ENCODE peak calls at places on chromosomes 16 and 17, in five cellular contexts. One of them, this sample, is unnamed.

GRCh38 chr16:25060920-25061319 is 45.8 kb upstream of the ARHGAP17 start:
- DNase-seq in mucosa of gallbladder: peak
- DNase-seq in Calu3: no peak
- DNase-seq in HTR-8/SVneo: no peak
- DNase-seq in AG09319: no peak
- DNase-seq in this sample: no peak

GRCh38 chr17:49259663-49260010 is 29.1 kb upstream of the PHOSPHO1 start:
- DNase-seq in mucosa of gallbladder: no peak
- DNase-seq in Calu3: no peak
- DNase-seq in HTR-8/SVneo: no peak
- DNase-seq in AG09319: no peak
- DNase-seq in this sample: no peak

GRCh38 chr17:42673885-42674754 is 2.7 kb downstream of the PLEKHH3 start:
- DNase-seq in mucosa of gallbladder: no peak
- DNase-seq in Calu3: peak
- DNase-seq in HTR-8/SVneo: peak
- DNase-seq in AG09319: no peak
- DNase-seq in this sample: peak

GRCh38 chr16:68995011-68995504 is 110.4 kb upstream of the HAS3 start:
- DNase-seq in mucosa of gallbladder: no peak
- DNase-seq in Calu3: peak
- DNase-seq in HTR-8/SVneo: peak
- DNase-seq in AG09319: no peak
- DNase-seq in this sample: peak

GRCh38 chr16:65373095-65373494 is 251.2 kb upstream of the CDH11 start:
- DNase-seq in mucosa of gallbladder: no peak
- DNase-seq in Calu3: no peak
- DNase-seq in HTR-8/SVneo: no peak
- DNase-seq in AG09319: no peak
- DNase-seq in this sample: no peak

GRCh38 chr17:9052921-9053320 is 31.6 kb downstream of the NTN1 start:
- DNase-seq in mucosa of gallbladder: peak
- DNase-seq in Calu3: no peak
- DNase-seq in HTR-8/SVneo: no peak
- DNase-seq in AG09319: no peak
- DNase-seq in this sample: no peak

GRCh38 chr17:75459590-75460267 is 3.3 kb downstream of the TMEM94 start:
- DNase-seq in mucosa of gallbladder: no peak
- DNase-seq in Calu3: no peak
- DNase-seq in HTR-8/SVneo: no peak
- DNase-seq in AG09319: no peak
- DNase-seq in this sample: peak

GRCh38 chr17:40089085-40089895 is 11.1 kb downstream of the NR1D1 start:
- DNase-seq in mucosa of gallbladder: no peak
- DNase-seq in Calu3: no peak
- DNase-seq in HTR-8/SVneo: no peak
- DNase-seq in AG09319: no peak
- DNase-seq in this sample: no peak

GRCh38 chr17:61481421-61481820 is 29.2 kb downstream of the TBX4 start:
- DNase-seq in mucosa of gallbladder: no peak
- DNase-seq in Calu3: no peak
- DNase-seq in HTR-8/SVneo: no peak
- DNase-seq in AG09319: no peak
- DNase-seq in this sample: peak

GRCh38 chr16:56480776-56481467 is 29.6 kb downstream of the OGFOD1 start:
- DNase-seq in mucosa of gallbladder: no peak
- DNase-seq in Calu3: no peak
- DNase-seq in HTR-8/SVneo: no peak
- DNase-seq in AG09319: no peak
- DNase-seq in this sample: no peak

GRCh38 chr17:48757524-48757961 is 29.0 kb upstream of the HOXB13 start:
- DNase-seq in mucosa of gallbladder: no peak
- DNase-seq in Calu3: no peak
- DNase-seq in HTR-8/SVneo: no peak
- DNase-seq in AG09319: no peak
- DNase-seq in this sample: no peak

GRCh38 chr17:14428640-14429029 is 127.8 kb downstream of the HS3ST3B1 start:
- DNase-seq in mucosa of gallbladder: no peak
- DNase-seq in Calu3: no peak
- DNase-seq in HTR-8/SVneo: no peak
- DNase-seq in AG09319: no peak
- DNase-seq in this sample: no peak

GRCh38 chr16:79370736-79371135 is 229.8 kb downstream of the MAF start:
- DNase-seq in mucosa of gallbladder: no peak
- DNase-seq in Calu3: no peak
- DNase-seq in HTR-8/SVneo: no peak
- DNase-seq in AG09319: no peak
- DNase-seq in this sample: no peak

GRCh38 chr17:46092996-46093395 is 93.9 kb downstream of the STH start:
- DNase-seq in mucosa of gallbladder: no peak
- DNase-seq in Calu3: no peak
- DNase-seq in HTR-8/SVneo: no peak
- DNase-seq in AG09319: no peak
- DNase-seq in this sample: no peak

GRCh38 chr16:87470332-87470731 is 22.5 kb downstream of the ZCCHC14 start:
- DNase-seq in mucosa of gallbladder: no peak
- DNase-seq in Calu3: no peak
- DNase-seq in HTR-8/SVneo: no peak
- DNase-seq in AG09319: no peak
- DNase-seq in this sample: no peak

GRCh38 chr16:85181739-85182129 is 69.5 kb upstream of the CIBAR2 start:
- DNase-seq in mucosa of gallbladder: no peak
- DNase-seq in Calu3: no peak
- DNase-seq in HTR-8/SVneo: no peak
- DNase-seq in AG09319: no peak
- DNase-seq in this sample: no peak

GRCh38 chr17:59277031-59277430 is 54.4 kb upstream of the YPEL2 start:
- DNase-seq in mucosa of gallbladder: no peak
- DNase-seq in Calu3: no peak
- DNase-seq in HTR-8/SVneo: no peak
- DNase-seq in AG09319: no peak
- DNase-seq in this sample: no peak

GRCh38 chr17:28725660-28726395 is at the start of gene TLCD1:
- DNase-seq in mucosa of gallbladder: no peak
- DNase-seq in Calu3: peak
- DNase-seq in HTR-8/SVneo: peak
- DNase-seq in AG09319: no peak
- DNase-seq in this sample: peak

GRCh38 chr17:43766413-43767052 is 7.9 kb upstream of the SOST start:
- DNase-seq in mucosa of gallbladder: peak
- DNase-seq in Calu3: peak
- DNase-seq in HTR-8/SVneo: peak
- DNase-seq in AG09319: no peak
- DNase-seq in this sample: no peak

GRCh38 chr17:76000016-76000754 is 470 bp upstream of the CDK3 start:
- DNase-seq in mucosa of gallbladder: no peak
- DNase-seq in Calu3: peak
- DNase-seq in HTR-8/SVneo: peak
- DNase-seq in AG09319: no peak
- DNase-seq in this sample: peak

GRCh38 chr16:5768445-5768844 is 670.9 kb upstream of the EEF2KMT start:
- DNase-seq in mucosa of gallbladder: no peak
- DNase-seq in Calu3: no peak
- DNase-seq in HTR-8/SVneo: no peak
- DNase-seq in AG09319: no peak
- DNase-seq in this sample: no peak

GRCh38 chr16:80103463-80103862 is 437.3 kb upstream of the DYNLRB2 start:
- DNase-seq in mucosa of gallbladder: no peak
- DNase-seq in Calu3: no peak
- DNase-seq in HTR-8/SVneo: no peak
- DNase-seq in AG09319: no peak
- DNase-seq in this sample: no peak

GRCh38 chr17:3029213-3029913 is 34.0 kb downstream of the OR1D5 start:
- DNase-seq in mucosa of gallbladder: no peak
- DNase-seq in Calu3: no peak
- DNase-seq in HTR-8/SVneo: no peak
- DNase-seq in AG09319: no peak
- DNase-seq in this sample: peak

GRCh38 chr16:16083421-16084156 is 134.2 kb downstream of the ABCC1 start:
- DNase-seq in mucosa of gallbladder: no peak
- DNase-seq in Calu3: peak
- DNase-seq in HTR-8/SVneo: no peak
- DNase-seq in AG09319: no peak
- DNase-seq in this sample: no peak

GRCh38 chr17:49910094-49910857 is 58.7 kb upstream of the DLX4 start:
- DNase-seq in mucosa of gallbladder: no peak
- DNase-seq in Calu3: peak
- DNase-seq in HTR-8/SVneo: no peak
- DNase-seq in AG09319: no peak
- DNase-seq in this sample: peak

GRCh38 chr16:84593825-84594724 is 23.8 kb downstream of the COTL1 start:
- DNase-seq in mucosa of gallbladder: peak
- DNase-seq in Calu3: no peak
- DNase-seq in HTR-8/SVneo: no peak
- DNase-seq in AG09319: no peak
- DNase-seq in this sample: no peak

GRCh38 chr16:4011940-4012629 is 104.2 kb downstream of the ADCY9 start:
- DNase-seq in mucosa of gallbladder: peak
- DNase-seq in Calu3: no peak
- DNase-seq in HTR-8/SVneo: no peak
- DNase-seq in AG09319: no peak
- DNase-seq in this sample: no peak

GRCh38 chr16:71540-72341 is 690 bp downstream of the RHBDF1 start:
- DNase-seq in mucosa of gallbladder: peak
- DNase-seq in Calu3: peak
- DNase-seq in HTR-8/SVneo: peak
- DNase-seq in AG09319: no peak
- DNase-seq in this sample: peak

GRCh38 chr16:12815361-12815760 is 11.7 kb upstream of the CPPED1 start:
- DNase-seq in mucosa of gallbladder: no peak
- DNase-seq in Calu3: no peak
- DNase-seq in HTR-8/SVneo: no peak
- DNase-seq in AG09319: no peak
- DNase-seq in this sample: no peak